ENCODE peak calls at places on chromosomes 3 and 15, in six cellular contexts. One of them, this sample, is unnamed.

GRCh38 chr3:119829431-119829830 is 47.5 kb downstream of the NR1I2 start:
- DNase-seq in nephron progenitor cell: no peak
- DNase-seq in neural crest cell: no peak
- DNase-seq in activated T-cell treated with anti-CD3 and anti-CD28 coated beads, Interleukin-2, amount 50 U/mL, for 4 hours: no peak
- DNase-seq in effector CD4-positive, alpha-beta T cell: no peak
- DNase-seq in AG08396: no peak
- DNase-seq in this sample: no peak

GRCh38 chr3:46503194-46503924 is 5.6 kb downstream of the RTP3 start:
- DNase-seq in nephron progenitor cell: no peak
- DNase-seq in neural crest cell: no peak
- DNase-seq in activated T-cell treated with anti-CD3 and anti-CD28 coated beads, Interleukin-2, amount 50 U/mL, for 4 hours: no peak
- DNase-seq in effector CD4-positive, alpha-beta T cell: no peak
- DNase-seq in AG08396: no peak
- DNase-seq in this sample: no peak

GRCh38 chr3:79490165-79491028 is 277.4 kb downstream of the ROBO1 start:
- DNase-seq in nephron progenitor cell: no peak
- DNase-seq in neural crest cell: no peak
- DNase-seq in activated T-cell treated with anti-CD3 and anti-CD28 coated beads, Interleukin-2, amount 50 U/mL, for 4 hours: no peak
- DNase-seq in effector CD4-positive, alpha-beta T cell: no peak
- DNase-seq in AG08396: peak; percentile 8
- DNase-seq in this sample: peak; percentile 64

GRCh38 chr15:51878446-51879386 is 49.3 kb downstream of the TMOD3 start:
- DNase-seq in nephron progenitor cell: no peak
- DNase-seq in neural crest cell: no peak
- DNase-seq in activated T-cell treated with anti-CD3 and anti-CD28 coated beads, Interleukin-2, amount 50 U/mL, for 4 hours: no peak
- DNase-seq in effector CD4-positive, alpha-beta T cell: no peak
- DNase-seq in AG08396: no peak
- DNase-seq in this sample: no peak

GRCh38 chr15:100663550-100664335 is 61.4 kb downstream of the ASB7 start:
- DNase-seq in nephron progenitor cell: no peak
- DNase-seq in neural crest cell: no peak
- DNase-seq in activated T-cell treated with anti-CD3 and anti-CD28 coated beads, Interleukin-2, amount 50 U/mL, for 4 hours: no peak
- DNase-seq in effector CD4-positive, alpha-beta T cell: no peak
- DNase-seq in AG08396: no peak
- DNase-seq in this sample: no peak

GRCh38 chr3:149536429-149536828 is 61.9 kb downstream of the TM4SF4 start:
- DNase-seq in nephron progenitor cell: peak; percentile 47
- DNase-seq in neural crest cell: no peak
- DNase-seq in activated T-cell treated with anti-CD3 and anti-CD28 coated beads, Interleukin-2, amount 50 U/mL, for 4 hours: no peak
- DNase-seq in effector CD4-positive, alpha-beta T cell: no peak
- DNase-seq in AG08396: no peak
- DNase-seq in this sample: no peak

GRCh38 chr3:120496278-120496975 is 45.6 kb upstream of the FSTL1 start:
- DNase-seq in nephron progenitor cell: no peak
- DNase-seq in neural crest cell: no peak
- DNase-seq in activated T-cell treated with anti-CD3 and anti-CD28 coated beads, Interleukin-2, amount 50 U/mL, for 4 hours: no peak
- DNase-seq in effector CD4-positive, alpha-beta T cell: no peak
- DNase-seq in AG08396: peak; percentile 56
- DNase-seq in this sample: no peak

GRCh38 chr15:79475312-79475711 is 43.2 kb downstream of the MINAR1 start:
- DNase-seq in nephron progenitor cell: no peak
- DNase-seq in neural crest cell: no peak
- DNase-seq in activated T-cell treated with anti-CD3 and anti-CD28 coated beads, Interleukin-2, amount 50 U/mL, for 4 hours: no peak
- DNase-seq in effector CD4-positive, alpha-beta T cell: no peak
- DNase-seq in AG08396: no peak
- DNase-seq in this sample: no peak

GRCh38 chr3:8341853-8342252 is 159.8 kb upstream of the LMCD1 start:
- DNase-seq in nephron progenitor cell: no peak
- DNase-seq in neural crest cell: no peak
- DNase-seq in activated T-cell treated with anti-CD3 and anti-CD28 coated beads, Interleukin-2, amount 50 U/mL, for 4 hours: no peak
- DNase-seq in effector CD4-positive, alpha-beta T cell: no peak
- DNase-seq in AG08396: no peak
- DNase-seq in this sample: no peak

GRCh38 chr15:63121382-63122001 is at the start of gene LACTB:
- DNase-seq in nephron progenitor cell: peak; percentile 86
- DNase-seq in neural crest cell: peak; percentile 74
- DNase-seq in activated T-cell treated with anti-CD3 and anti-CD28 coated beads, Interleukin-2, amount 50 U/mL, for 4 hours: peak; percentile 73
- DNase-seq in effector CD4-positive, alpha-beta T cell: peak; percentile 69
- DNase-seq in AG08396: peak; percentile 91
- DNase-seq in this sample: peak; percentile 91

GRCh38 chr3:47716656-47717055 is 65.0 kb downstream of the SMARCC1 start:
- DNase-seq in nephron progenitor cell: no peak
- DNase-seq in neural crest cell: no peak
- DNase-seq in activated T-cell treated with anti-CD3 and anti-CD28 coated beads, Interleukin-2, amount 50 U/mL, for 4 hours: no peak
- DNase-seq in effector CD4-positive, alpha-beta T cell: no peak
- DNase-seq in AG08396: no peak
- DNase-seq in this sample: no peak

GRCh38 chr3:62335196-62335595 is 38.2 kb downstream of the FEZF2 start:
- DNase-seq in nephron progenitor cell: no peak
- DNase-seq in neural crest cell: no peak
- DNase-seq in activated T-cell treated with anti-CD3 and anti-CD28 coated beads, Interleukin-2, amount 50 U/mL, for 4 hours: no peak
- DNase-seq in effector CD4-positive, alpha-beta T cell: no peak
- DNase-seq in AG08396: no peak
- DNase-seq in this sample: no peak

GRCh38 chr15:65732698-65733097 is 59.4 kb downstream of the DENND4A start:
- DNase-seq in nephron progenitor cell: no peak
- DNase-seq in neural crest cell: no peak
- DNase-seq in activated T-cell treated with anti-CD3 and anti-CD28 coated beads, Interleukin-2, amount 50 U/mL, for 4 hours: no peak
- DNase-seq in effector CD4-positive, alpha-beta T cell: no peak
- DNase-seq in AG08396: no peak
- DNase-seq in this sample: no peak

GRCh38 chr3:113631143-113631542 is 65.3 kb downstream of the USF3 start:
- DNase-seq in nephron progenitor cell: no peak
- DNase-seq in neural crest cell: no peak
- DNase-seq in activated T-cell treated with anti-CD3 and anti-CD28 coated beads, Interleukin-2, amount 50 U/mL, for 4 hours: no peak
- DNase-seq in effector CD4-positive, alpha-beta T cell: no peak
- DNase-seq in AG08396: no peak
- DNase-seq in this sample: no peak

GRCh38 chr3:15331606-15332404 is 581 bp downstream of the SH3BP5 start:
- DNase-seq in nephron progenitor cell: peak; percentile 38
- DNase-seq in neural crest cell: peak; percentile 13
- DNase-seq in activated T-cell treated with anti-CD3 and anti-CD28 coated beads, Interleukin-2, amount 50 U/mL, for 4 hours: peak; percentile 59
- DNase-seq in effector CD4-positive, alpha-beta T cell: peak; percentile 27
- DNase-seq in AG08396: peak; percentile 46
- DNase-seq in this sample: peak; percentile 75

GRCh38 chr15:80599359-80599758 is 95.8 kb upstream of the ABHD17C start:
- DNase-seq in nephron progenitor cell: no peak
- DNase-seq in neural crest cell: no peak
- DNase-seq in activated T-cell treated with anti-CD3 and anti-CD28 coated beads, Interleukin-2, amount 50 U/mL, for 4 hours: no peak
- DNase-seq in effector CD4-positive, alpha-beta T cell: no peak
- DNase-seq in AG08396: no peak
- DNase-seq in this sample: no peak

GRCh38 chr3:133662256-133662773 is 574 bp upstream of the TOPBP1 start:
- DNase-seq in nephron progenitor cell: no peak
- DNase-seq in neural crest cell: no peak
- DNase-seq in activated T-cell treated with anti-CD3 and anti-CD28 coated beads, Interleukin-2, amount 50 U/mL, for 4 hours: no peak
- DNase-seq in effector CD4-positive, alpha-beta T cell: no peak
- DNase-seq in AG08396: peak; percentile 38
- DNase-seq in this sample: no peak

GRCh38 chr15:37130356-37130755 is 30.0 kb upstream of the MEIS2 start:
- DNase-seq in nephron progenitor cell: no peak
- DNase-seq in neural crest cell: no peak
- DNase-seq in activated T-cell treated with anti-CD3 and anti-CD28 coated beads, Interleukin-2, amount 50 U/mL, for 4 hours: no peak
- DNase-seq in effector CD4-positive, alpha-beta T cell: no peak
- DNase-seq in AG08396: no peak
- DNase-seq in this sample: no peak

GRCh38 chr15:98946301-98947255 is 61.0 kb downstream of the PGPEP1L start:
- DNase-seq in nephron progenitor cell: no peak
- DNase-seq in neural crest cell: no peak
- DNase-seq in activated T-cell treated with anti-CD3 and anti-CD28 coated beads, Interleukin-2, amount 50 U/mL, for 4 hours: no peak
- DNase-seq in effector CD4-positive, alpha-beta T cell: no peak
- DNase-seq in AG08396: no peak
- DNase-seq in this sample: no peak

GRCh38 chr15:31405200-31405929 is 78.7 kb downstream of the KLF13 start:
- DNase-seq in nephron progenitor cell: no peak
- DNase-seq in neural crest cell: no peak
- DNase-seq in activated T-cell treated with anti-CD3 and anti-CD28 coated beads, Interleukin-2, amount 50 U/mL, for 4 hours: peak; percentile 41
- DNase-seq in effector CD4-positive, alpha-beta T cell: no peak
- DNase-seq in AG08396: no peak
- DNase-seq in this sample: no peak

GRCh38 chr3:31502803-31503221 is 29.9 kb upstream of the STT3B start:
- DNase-seq in nephron progenitor cell: no peak
- DNase-seq in neural crest cell: no peak
- DNase-seq in activated T-cell treated with anti-CD3 and anti-CD28 coated beads, Interleukin-2, amount 50 U/mL, for 4 hours: no peak
- DNase-seq in effector CD4-positive, alpha-beta T cell: no peak
- DNase-seq in AG08396: no peak
- DNase-seq in this sample: no peak

GRCh38 chr3:195240939-195241338 is 30.0 kb downstream of the XXYLT1 start:
- DNase-seq in nephron progenitor cell: no peak
- DNase-seq in neural crest cell: no peak
- DNase-seq in activated T-cell treated with anti-CD3 and anti-CD28 coated beads, Interleukin-2, amount 50 U/mL, for 4 hours: no peak
- DNase-seq in effector CD4-positive, alpha-beta T cell: no peak
- DNase-seq in AG08396: no peak
- DNase-seq in this sample: no peak

GRCh38 chr3:127420355-127420655 is 132.5 kb upstream of the PRR20G start:
- DNase-seq in nephron progenitor cell: no peak
- DNase-seq in neural crest cell: no peak
- DNase-seq in activated T-cell treated with anti-CD3 and anti-CD28 coated beads, Interleukin-2, amount 50 U/mL, for 4 hours: no peak
- DNase-seq in effector CD4-positive, alpha-beta T cell: no peak
- DNase-seq in AG08396: no peak
- DNase-seq in this sample: no peak

GRCh38 chr3:37532168-37532567 is 329.5 kb upstream of the CTDSPL start:
- DNase-seq in nephron progenitor cell: no peak
- DNase-seq in neural crest cell: no peak
- DNase-seq in activated T-cell treated with anti-CD3 and anti-CD28 coated beads, Interleukin-2, amount 50 U/mL, for 4 hours: no peak
- DNase-seq in effector CD4-positive, alpha-beta T cell: no peak
- DNase-seq in AG08396: no peak
- DNase-seq in this sample: no peak

GRCh38 chr15:62497356-62497755 is 332.3 kb upstream of the C2CD4B start:
- DNase-seq in nephron progenitor cell: no peak
- DNase-seq in neural crest cell: no peak
- DNase-seq in activated T-cell treated with anti-CD3 and anti-CD28 coated beads, Interleukin-2, amount 50 U/mL, for 4 hours: no peak
- DNase-seq in effector CD4-positive, alpha-beta T cell: no peak
- DNase-seq in AG08396: no peak
- DNase-seq in this sample: no peak

GRCh38 chr3:111859974-111860859 is 1.2 kb downstream of the PHLDB2 start:
- DNase-seq in nephron progenitor cell: peak; percentile 58
- DNase-seq in neural crest cell: peak; percentile 50
- DNase-seq in activated T-cell treated with anti-CD3 and anti-CD28 coated beads, Interleukin-2, amount 50 U/mL, for 4 hours: peak; percentile 22
- DNase-seq in effector CD4-positive, alpha-beta T cell: peak; percentile 36
- DNase-seq in AG08396: peak; percentile 82
- DNase-seq in this sample: peak; percentile 85

This sample was measured in sciatic nerve.